ENCODE peak calls at places on chromosome 12, in ten cellular contexts. B is Peyer's patch; T is cardiac muscle cell; X is IMR-90; F is HepG2; M is thoracic aorta; W is CD8-positive, alpha-beta T cell; H is astrocyte; D is psoas muscle; N is tibial artery. L is an unnamed sample.
A peak's percentile ranks its signal among the peaks of the same experiment; 100 is the strongest.

GRCh38 chr12:109461846-109462766 is 15.0 kb downstream of the KCTD10 start:
- DNase-seq in B (peak; percentile 63), T (peak; percentile 99), X (peak; percentile 95), F (peak; percentile 43), M (peak; percentile 78), W (no peak), H (peak; percentile 93), D (peak; percentile 93), N (peak; percentile 93), L (peak; percentile 72)

GRCh38 chr12:41277019-41277770 is 89.1 kb downstream of the PDZRN4 start:
- DNase-seq in B (no peak), T (peak; percentile 69), X (peak; percentile 52), F (peak; percentile 26), M (no peak), W (no peak), H (peak; percentile 17), D (no peak), N (no peak), L (no peak)

GRCh38 chr12:120230326-120230973 is 29.5 kb upstream of the RPLP0 start:
- DNase-seq in B (peak; percentile 53), T (peak; percentile 92), X (peak; percentile 98), F (peak; percentile 89), M (peak; percentile 38), W (no peak), H (peak; percentile 95), D (peak; percentile 93), N (peak; percentile 85), L (peak; percentile 84)

GRCh38 chr12:27104546-27104945 is 22.2 kb upstream of the C12orf71 start:
- DNase-seq in B (no peak), T (no peak), X (peak; percentile 59), F (no peak), M (no peak), W (no peak), H (peak; percentile 81), D (no peak), N (no peak), L (peak; percentile 60)

GRCh38 chr12:113103756-113104450 is 31.7 kb downstream of the RASAL1 start:
- DNase-seq in B (no peak), T (no peak), X (no peak), F (peak; percentile 27), M (no peak), W (peak; percentile 60), H (no peak), D (no peak), N (no peak), L (no peak)

GRCh38 chr12:120677765-120678473 is 9.0 kb upstream of the MLEC start:
- DNase-seq in B (no peak), T (peak; percentile 27), X (no peak), F (no peak), M (no peak), W (no peak), H (no peak), D (peak; percentile 67), N (no peak), L (peak; percentile 17)

GRCh38 chr12:3728686-3729085 is 24.2 kb downstream of the CRACR2A start:
- DNase-seq in B (no peak), T (no peak), X (no peak), F (no peak), M (no peak), W (no peak), H (no peak), D (no peak), N (no peak), L (no peak)

GRCh38 chr12:108773798-108774788 is 42.8 kb upstream of the CORO1C start:
- DNase-seq in B (peak; percentile 87), T (peak; percentile 93), X (peak; percentile 68), F (peak; percentile 96), M (peak; percentile 80), W (no peak), H (peak; percentile 56), D (peak; percentile 94), N (peak; percentile 97), L (peak; percentile 67)

GRCh38 chr12:104457746-104458644 is 1.2 kb downstream of the CHST11 start:
- DNase-seq in B (peak; percentile 50), T (no peak), X (no peak), F (no peak), M (no peak), W (peak; percentile 62), H (no peak), D (peak; percentile 60), N (peak; percentile 72), L (no peak)

GRCh38 chr12:1034726-1035457 is 43.9 kb downstream of the ERC1 start:
- DNase-seq in B (no peak), T (no peak), X (no peak), F (no peak), M (no peak), W (no peak), H (no peak), D (no peak), N (no peak), L (no peak)

GRCh38 chr12:507261-507853 is 47.6 kb downstream of the B4GALNT3 start:
- DNase-seq in B (no peak), T (no peak), X (no peak), F (no peak), M (no peak), W (no peak), H (no peak), D (no peak), N (no peak), L (no peak)

GRCh38 chr12:122560138-122560537 is 33.1 kb downstream of the KNTC1 start:
- DNase-seq in B (no peak), T (no peak), X (no peak), F (no peak), M (no peak), W (no peak), H (no peak), D (no peak), N (no peak), L (no peak)

GRCh38 chr12:94686834-94687628 is 36.7 kb upstream of the TMCC3 start:
- DNase-seq in B (no peak), T (no peak), X (no peak), F (no peak), M (no peak), W (no peak), H (no peak), D (no peak), N (no peak), L (no peak)

GRCh38 chr12:94694732-94695131 is 44.4 kb upstream of the TMCC3 start:
- DNase-seq in B (no peak), T (no peak), X (no peak), F (no peak), M (no peak), W (no peak), H (no peak), D (no peak), N (no peak), L (no peak)

GRCh38 chr12:94690199-94690695 is 39.9 kb upstream of the TMCC3 start:
- DNase-seq in B (no peak), T (peak; percentile 77), X (no peak), F (peak; percentile 12), M (no peak), W (no peak), H (no peak), D (no peak), N (no peak), L (no peak)

GRCh38 chr12:94689002-94689645 is 38.8 kb upstream of the TMCC3 start:
- DNase-seq in B (no peak), T (peak; percentile 87), X (peak; percentile 27), F (no peak), M (no peak), W (no peak), H (peak; percentile 40), D (no peak), N (no peak), L (no peak)

GRCh38 chr12:94689646-94690036 is 39.3 kb upstream of the TMCC3 start:
- DNase-seq in B (no peak), T (peak; percentile 45), X (no peak), F (no peak), M (no peak), W (no peak), H (no peak), D (no peak), N (no peak), L (no peak)
- TF ChIP-seq CTCF in B (no peak), T (no peak), X (no peak), F (no peak), M (no peak), W (no peak), H (no peak), D (no peak), N (no peak), L (no peak)

DNA sequence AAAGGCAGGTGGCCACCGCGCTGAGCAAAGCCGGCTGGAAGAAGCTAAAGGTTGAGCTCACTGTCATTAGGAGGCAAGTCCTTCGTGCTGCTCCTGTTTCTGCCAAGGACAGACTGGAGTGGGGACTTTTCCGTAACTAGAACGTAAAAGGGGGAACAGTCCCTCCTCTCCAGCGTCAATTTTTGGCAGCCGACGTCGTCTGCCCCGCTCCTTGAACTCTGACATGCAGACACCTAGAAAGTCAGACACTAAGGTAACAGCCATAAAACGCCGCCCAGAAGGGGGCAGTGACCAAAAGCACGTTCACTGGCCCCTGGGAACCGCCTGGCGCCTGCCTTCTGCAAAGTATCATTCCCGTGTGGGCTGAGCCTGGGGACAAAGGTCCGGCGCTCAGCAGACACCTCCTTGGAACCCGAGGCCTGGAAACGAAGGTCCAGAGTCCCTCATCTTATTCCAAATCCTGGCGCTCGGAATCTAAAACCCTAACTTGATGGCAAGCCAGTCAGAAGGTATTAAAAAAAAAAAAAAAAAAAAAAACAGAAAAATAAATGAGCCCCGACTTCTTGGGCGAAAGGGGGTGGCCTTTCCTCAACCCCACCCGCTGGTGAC is 1.1 kb upstream of the LRP1 start:
- DNase-seq in B (peak; percentile 92), T (no peak), X (no peak), F (peak; percentile 84), M (no peak), W (peak; percentile 39), H (no peak), D (peak; percentile 78), N (peak; percentile 96), L (no peak)
- H3K27ac ChIP-seq in B (peak overlapping the region; percentile 99), T (peak overlapping the region; percentile 94), X (peak overlapping the region; percentile 72), F (peak overlapping the region; percentile 92), M (peak overlapping the region; percentile 94), W (no peak overlapping the region), H (no peak overlapping the region), D (peak overlapping the region; percentile 78), N (peak overlapping the region; percentile 99), L (peak overlapping the region; percentile 47)

DNA sequence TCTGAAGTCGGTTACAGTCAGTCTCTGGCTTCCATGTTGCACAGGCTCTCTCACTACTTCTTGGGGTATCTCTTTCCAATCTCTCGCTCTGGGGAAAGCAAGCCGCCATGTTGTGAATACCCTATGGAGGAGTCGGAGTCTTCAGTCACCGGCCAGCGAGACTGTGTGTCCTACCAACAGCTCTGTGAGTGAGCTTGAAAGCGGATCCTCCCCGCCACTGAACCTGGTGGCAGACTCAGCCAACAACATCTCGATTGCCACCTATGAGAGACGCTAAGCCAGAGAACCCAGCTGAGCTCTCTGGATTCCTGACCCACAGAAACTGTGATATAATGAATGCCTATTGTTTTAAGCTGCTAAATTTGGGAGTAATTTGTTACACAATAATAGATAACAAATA is 51.5 kb downstream of the SLC15A4 start:
- DNase-seq in B (no peak), T (no peak), X (no peak), F (no peak), M (no peak), W (no peak), H (no peak), D (no peak), N (no peak), L (no peak)
- TF ChIP-seq CTCF in B (no peak), T (no peak), X (no peak), F (no peak), M (no peak), W (no peak), H (no peak), D (no peak), N (no peak), L (no peak)

DNA sequence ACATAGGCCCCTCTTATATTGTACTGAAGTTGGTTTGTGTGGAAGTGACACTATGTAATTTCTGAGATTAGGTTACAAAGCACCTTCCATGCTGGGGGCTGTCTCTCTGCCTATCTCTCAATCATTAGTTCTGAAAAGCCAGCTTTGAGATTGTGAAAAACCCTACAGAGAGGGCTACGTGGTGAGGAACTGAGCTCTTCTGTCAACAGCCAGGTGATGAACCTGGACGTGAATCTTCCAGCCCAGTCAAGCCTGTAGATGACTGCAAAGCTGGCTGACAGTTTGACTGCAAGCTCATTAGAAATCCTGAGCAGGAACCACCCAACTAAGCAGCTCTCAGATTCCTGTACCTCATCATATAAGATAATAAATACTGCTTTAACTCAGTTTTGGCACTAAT is 36.3 kb upstream of the BBS10 start:
- DNase-seq in B (no peak), T (no peak), X (no peak), F (no peak), M (no peak), W (no peak), H (no peak), D (no peak), N (no peak), L (no peak)
- H3K27ac ChIP-seq in B (no peak overlapping the region), T (no peak overlapping the region), X (no peak overlapping the region), F (no peak overlapping the region), M (no peak overlapping the region), W (no peak overlapping the region), H (no peak overlapping the region), D (peak overlapping the region; percentile 43), N (no peak overlapping the region), L (no peak overlapping the region)